ENCODE peak calls at places on chromosomes 12 and 14, in four cellular contexts. T is neural progenitor cell, C is colonic mucosa, J is DND-41. H is an unnamed sample.

GRCh38 chr12:52221912-52222457 is 11.1 kb upstream of the KRT7 start:
- DNase-seq in T (peak; percentile 87), C (peak; percentile 81), J (peak; percentile 45), H (no peak)

GRCh38 chr12:52285172-52285745 is 6.1 kb downstream of the KRT81 start:
- DNase-seq in T (no peak), C (no peak), J (no peak), H (peak; percentile 15)

GRCh38 chr12:113647048-113647447 is 175.4 kb upstream of the LHX5 start:
- DNase-seq in T (peak; percentile 53), C (no peak), J (peak; percentile 13), H (no peak)

GRCh38 chr14:70642313-70643235 is 858 bp downstream of the TTC9 start:
- DNase-seq in T (peak; percentile 9), C (no peak), J (peak; percentile 33), H (peak; percentile 1)

GRCh38 chr12:122909442-122910288 is 13.7 kb upstream of the VPS37B start:
- DNase-seq in T (peak; percentile 75), C (no peak), J (no peak), H (no peak)

GRCh38 chr12:66296171-66296683 is 6.1 kb upstream of the HELB start:
- DNase-seq in T (no peak), C (no peak), J (no peak), H (no peak)

GRCh38 chr12:117514016-117514415 is 152.6 kb upstream of the NOS1 start:
- DNase-seq in T (peak; percentile 28), C (no peak), J (no peak), H (no peak)

GRCh38 chr14:64758711-64759554 is 54.7 kb downstream of the PLEKHG3 start:
- DNase-seq in T (no peak), C (no peak), J (no peak), H (peak; percentile 87)

GRCh38 chr12:25845415-25845814 is 113.1 kb upstream of the RASSF8 start:
- DNase-seq in T (no peak), C (no peak), J (no peak), H (no peak)

GRCh38 chr12:96902076-96902475 is 5.0 kb upstream of the NEDD1 start:
- DNase-seq in T (no peak), C (no peak), J (no peak), H (peak; percentile 9)

GRCh38 chr12:41190360-41190759 is 2.2 kb downstream of the PDZRN4 start:
- DNase-seq in T (peak; percentile 55), C (no peak), J (no peak), H (peak; percentile 26)

GRCh38 chr12:41185946-41186345 is 2.2 kb upstream of the PDZRN4 start:
- DNase-seq in T (no peak), C (no peak), J (no peak), H (no peak)

GRCh38 chr12:41189395-41190251 is 1.5 kb downstream of the PDZRN4 start:
- DNase-seq in T (peak; percentile 53), C (no peak), J (no peak), H (peak; percentile 5)

GRCh38 chr12:41188841-41189394 is 798 bp downstream of the PDZRN4 start:
- DNase-seq in T (no peak), C (no peak), J (no peak), H (no peak)

DNA sequence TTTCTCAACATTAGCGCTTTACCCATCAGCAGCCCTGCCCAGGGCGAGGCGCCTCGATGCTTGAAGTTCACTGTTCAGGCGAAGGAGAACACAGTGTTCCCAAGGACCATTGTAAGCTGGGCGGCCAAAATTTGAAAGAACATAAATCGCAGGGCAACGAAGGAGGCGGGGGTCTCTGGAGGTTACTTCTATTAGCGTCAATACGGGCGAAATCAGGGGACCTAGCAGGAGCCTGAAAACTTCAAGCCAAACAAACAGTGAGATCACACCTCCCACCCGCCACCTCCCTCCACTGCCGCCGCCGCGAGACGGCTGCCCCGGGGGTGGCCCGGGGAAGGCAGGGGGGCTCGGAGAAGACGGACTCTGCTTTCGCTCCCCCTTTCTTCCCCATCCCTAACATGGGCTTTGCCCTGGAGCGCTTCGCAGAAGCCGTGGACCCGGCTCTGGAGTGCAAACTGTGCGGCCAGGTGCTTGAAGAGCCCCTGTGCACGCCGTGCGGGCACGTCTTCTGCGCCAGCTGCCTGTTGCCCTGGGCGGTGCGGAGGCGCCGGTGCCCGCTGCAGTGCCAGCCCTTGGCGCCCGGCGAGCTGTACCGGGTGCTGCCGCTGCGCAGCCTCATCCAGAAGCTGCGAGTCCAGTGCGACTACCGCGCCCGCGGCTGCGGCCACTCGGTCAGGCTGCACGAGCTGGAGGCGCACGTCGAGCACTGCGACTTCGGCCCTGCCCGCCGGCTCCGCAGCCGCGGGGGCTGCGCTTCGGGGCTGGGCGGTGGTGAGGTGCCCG is at the start of gene PDZRN4:
- DNase-seq in T (peak; percentile 76), C (no peak), J (no peak), H (peak; percentile 12)
- H3K9ac ChIP-seq in T (no peak within 1 kb of the TSS), C (peak within 1 kb of the TSS; percentile 12), J (no peak within 1 kb of the TSS), H (no peak within 1 kb of the TSS)

DNA sequence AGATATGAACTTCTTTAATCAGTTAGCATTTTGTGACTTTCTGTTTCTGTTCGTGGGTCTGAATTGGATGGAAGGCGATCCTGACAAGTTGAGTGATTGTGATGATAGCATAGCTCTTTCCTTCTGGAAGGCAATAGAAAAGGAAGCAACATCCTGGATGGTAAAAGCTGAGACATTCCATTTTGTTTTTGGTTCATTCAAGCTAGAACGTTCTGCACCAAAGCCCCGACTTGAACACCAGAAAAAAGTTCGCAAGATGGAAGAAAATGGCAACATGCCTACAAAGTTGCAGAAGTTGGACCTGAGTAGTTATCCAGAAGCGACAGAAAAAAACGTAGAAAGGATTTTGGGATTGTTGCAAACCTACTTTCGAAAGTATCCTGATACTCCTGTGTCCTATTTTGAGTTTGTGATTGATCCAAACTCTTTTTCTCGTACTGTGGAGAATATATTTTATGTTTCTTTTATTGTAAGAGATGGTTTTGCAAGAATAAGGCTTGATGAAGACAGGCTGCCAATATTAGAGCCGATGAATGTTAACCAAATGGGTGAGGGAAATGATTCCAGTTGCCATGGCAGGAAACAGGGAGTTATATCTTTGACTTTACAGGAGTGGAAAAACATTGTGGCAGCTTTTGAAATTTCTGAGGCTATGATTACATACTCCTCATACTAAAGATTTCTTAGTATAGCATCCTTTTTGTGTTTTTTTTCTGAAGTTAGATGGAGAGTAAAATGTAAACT is 894 bp downstream of the EID3 start:
- DNase-seq in T (no peak), C (no peak), J (no peak), H (no peak)
- H3K4me3 ChIP-seq in T (no peak overlapping the region), C (peak overlapping the region; percentile 34), J (no peak overlapping the region), H (peak overlapping the region; percentile 82)

GRCh38 chr12:38120438-38120837 is 196.1 kb upstream of the ALG10B start:
- DNase-seq in T (no peak), C (no peak), J (no peak), H (no peak)
- H3K9me3 ChIP-seq in T (peaks cover 20% of the 10 kb centered on the region), C (no peaks in the 10 kb centered on the region), J (peaks cover 13% of the 10 kb centered on the region), H (peaks cover 10% of the 10 kb centered on the region)

GRCh38 chr12:80565276-80565675 is 121.2 kb downstream of the PTPRQ start:
- DNase-seq in T (no peak), C (no peak), J (no peak), H (peak; percentile 65)
- H3K9ac ChIP-seq in T (no peak overlapping the region), C (no peak overlapping the region), J (no peak overlapping the region), H (no peak overlapping the region)

GRCh38 chr12:6778571-6779550 is 6.5 kb downstream of the LAG3 start:
- DNase-seq in T (peak; percentile 98), C (peak; percentile 98), J (peak; percentile 86), H (peak; percentile 98)
- H3K4me3 ChIP-seq in T (peak overlapping the region; percentile 37), C (peak overlapping the region; percentile 37), J (peak overlapping the region; percentile 44), H (peak overlapping the region; percentile 75)

DNA sequence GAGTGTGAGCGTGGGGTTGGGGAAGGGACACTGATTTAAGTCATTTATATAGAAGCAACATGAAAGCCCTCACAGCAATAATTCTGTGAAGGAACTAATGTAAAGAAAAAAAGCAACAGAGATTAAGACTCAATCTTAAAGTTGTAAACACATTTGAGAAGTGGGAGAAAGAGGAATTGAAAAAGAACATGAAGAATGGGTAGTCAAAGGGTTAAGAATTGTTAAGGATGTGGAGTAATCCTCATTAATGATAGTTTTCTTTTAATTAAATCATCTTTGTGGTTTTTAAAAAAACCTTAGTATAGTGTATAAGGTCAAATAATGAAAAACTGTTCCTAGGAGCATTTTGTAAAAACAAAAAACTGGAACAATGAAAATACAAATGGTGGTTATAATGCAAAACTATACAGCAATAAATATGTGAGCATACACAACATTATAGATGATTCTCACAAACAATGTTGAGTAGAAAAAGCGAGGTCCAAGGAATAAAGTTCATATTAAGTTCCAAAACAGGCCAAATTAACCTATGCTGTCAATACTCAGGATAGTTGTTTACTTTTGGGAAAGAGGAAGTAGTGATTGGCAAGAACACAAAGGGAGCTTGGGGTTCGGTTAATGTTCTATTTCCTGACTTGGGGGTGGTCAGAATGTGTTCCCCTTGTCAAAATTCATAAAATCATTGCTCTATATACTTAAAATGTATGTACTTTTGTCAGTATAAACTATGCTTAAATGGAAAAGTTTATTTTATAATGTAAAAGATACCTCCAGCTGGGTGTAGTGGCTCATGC is 120.4 kb upstream of the ATF7IP start:
- DNase-seq in T (no peak), C (no peak), J (no peak), H (no peak)
- H3K9me3 ChIP-seq in T (peaks cover 10% of the 10 kb centered on the region), C (no peaks in the 10 kb centered on the region), J (peaks cover 4% of the 10 kb centered on the region), H (peaks cover 36% of the 10 kb centered on the region)

H was measured in adipocyte.